ENCODE peak calls at places on chromosomes 7 and 10, in six cellular contexts. One of them, this sample, is unnamed.

GRCh38 chr10:6173203-6173602 is 29.5 kb upstream of the PFKFB3 start:
- DNase-seq in endodermal cell: peak
- DNase-seq in mammary epithelial cell: no peak
- DNase-seq in OCI-LY7: peak
- DNase-seq in coronary artery: no peak
- DNase-seq in foreskin fibroblast: no peak
- DNase-seq in this sample: no peak

GRCh38 chr10:6239213-6239991 is 36.7 kb downstream of the PFKFB3 start:
- DNase-seq in endodermal cell: peak
- DNase-seq in mammary epithelial cell: peak
- DNase-seq in OCI-LY7: peak
- DNase-seq in coronary artery: no peak
- DNase-seq in foreskin fibroblast: peak
- DNase-seq in this sample: peak

GRCh38 chr10:102643346-102644065 is 773 bp upstream of the TRIM8 start:
- DNase-seq in endodermal cell: peak
- DNase-seq in mammary epithelial cell: peak
- DNase-seq in OCI-LY7: peak
- DNase-seq in coronary artery: no peak
- DNase-seq in foreskin fibroblast: peak
- DNase-seq in this sample: no peak

GRCh38 chr10:29011511-29011910 is 277.4 kb upstream of the LYZL1 start:
- DNase-seq in endodermal cell: no peak
- DNase-seq in mammary epithelial cell: no peak
- DNase-seq in OCI-LY7: no peak
- DNase-seq in coronary artery: no peak
- DNase-seq in foreskin fibroblast: no peak
- DNase-seq in this sample: no peak

GRCh38 chr10:133260895-133261725 is 15.6 kb downstream of the ADAM8 start:
- DNase-seq in endodermal cell: peak
- DNase-seq in mammary epithelial cell: no peak
- DNase-seq in OCI-LY7: peak
- DNase-seq in coronary artery: peak
- DNase-seq in foreskin fibroblast: peak
- DNase-seq in this sample: no peak

GRCh38 chr7:76409537-76409936 is at the start of gene SSC4D:
- DNase-seq in endodermal cell: peak
- DNase-seq in mammary epithelial cell: no peak
- DNase-seq in OCI-LY7: no peak
- DNase-seq in coronary artery: no peak
- DNase-seq in foreskin fibroblast: no peak
- DNase-seq in this sample: no peak

GRCh38 chr10:79084012-79084971 is 15.5 kb downstream of the ZMIZ1 start:
- DNase-seq in endodermal cell: no peak
- DNase-seq in mammary epithelial cell: peak
- DNase-seq in OCI-LY7: peak
- DNase-seq in coronary artery: peak
- DNase-seq in foreskin fibroblast: peak
- DNase-seq in this sample: no peak

GRCh38 chr10:16828114-16828568 is 10.9 kb upstream of the RSU1 start:
- DNase-seq in endodermal cell: peak
- DNase-seq in mammary epithelial cell: peak
- DNase-seq in OCI-LY7: peak
- DNase-seq in coronary artery: peak
- DNase-seq in foreskin fibroblast: peak
- DNase-seq in this sample: peak

GRCh38 chr7:74598558-74598957 is 59.0 kb upstream of the GTF2I start:
- DNase-seq in endodermal cell: no peak
- DNase-seq in mammary epithelial cell: peak
- DNase-seq in OCI-LY7: no peak
- DNase-seq in coronary artery: no peak
- DNase-seq in foreskin fibroblast: peak
- DNase-seq in this sample: peak

GRCh38 chr7:112994666-112995065 is 92.0 kb downstream of the GPR85 start:
- DNase-seq in endodermal cell: no peak
- DNase-seq in mammary epithelial cell: peak
- DNase-seq in OCI-LY7: no peak
- DNase-seq in coronary artery: no peak
- DNase-seq in foreskin fibroblast: peak
- DNase-seq in this sample: no peak

GRCh38 chr7:112162161-112163020 is 43.8 kb downstream of the DOCK4 start:
- DNase-seq in endodermal cell: peak
- DNase-seq in mammary epithelial cell: no peak
- DNase-seq in OCI-LY7: no peak
- DNase-seq in coronary artery: no peak
- DNase-seq in foreskin fibroblast: peak
- DNase-seq in this sample: no peak

GRCh38 chr7:112383671-112384417 is 66.4 kb upstream of the IFRD1 start:
- DNase-seq in endodermal cell: no peak
- DNase-seq in mammary epithelial cell: no peak
- DNase-seq in OCI-LY7: peak
- DNase-seq in coronary artery: no peak
- DNase-seq in foreskin fibroblast: peak
- DNase-seq in this sample: no peak

GRCh38 chr7:32062150-32062549 is 8.1 kb downstream of the PDE1C start:
- DNase-seq in endodermal cell: peak
- DNase-seq in mammary epithelial cell: peak
- DNase-seq in OCI-LY7: peak
- DNase-seq in coronary artery: no peak
- DNase-seq in foreskin fibroblast: peak
- DNase-seq in this sample: no peak

GRCh38 chr10:11573497-11573896 is 38.0 kb downstream of the USP6NL start:
- DNase-seq in endodermal cell: no peak
- DNase-seq in mammary epithelial cell: no peak
- DNase-seq in OCI-LY7: peak
- DNase-seq in coronary artery: no peak
- DNase-seq in foreskin fibroblast: peak
- DNase-seq in this sample: no peak

GRCh38 chr10:35440016-35440415 is 103.7 kb downstream of the CCNY start:
- DNase-seq in endodermal cell: no peak
- DNase-seq in mammary epithelial cell: no peak
- DNase-seq in OCI-LY7: no peak
- DNase-seq in coronary artery: no peak
- DNase-seq in foreskin fibroblast: no peak
- DNase-seq in this sample: no peak

GRCh38 chr10:86733260-86733671 is 23.2 kb upstream of the BMPR1A start:
- DNase-seq in endodermal cell: no peak
- DNase-seq in mammary epithelial cell: no peak
- DNase-seq in OCI-LY7: no peak
- DNase-seq in coronary artery: no peak
- DNase-seq in foreskin fibroblast: peak
- DNase-seq in this sample: no peak

GRCh38 chr7:123397746-123398145 is 136.6 kb downstream of the IQUB start:
- DNase-seq in endodermal cell: no peak
- DNase-seq in mammary epithelial cell: no peak
- DNase-seq in OCI-LY7: no peak
- DNase-seq in coronary artery: no peak
- DNase-seq in foreskin fibroblast: no peak
- DNase-seq in this sample: no peak

GRCh38 chr7:5345171-5345570 is 62.4 kb downstream of the SLC29A4 start:
- DNase-seq in endodermal cell: peak
- DNase-seq in mammary epithelial cell: no peak
- DNase-seq in OCI-LY7: no peak
- DNase-seq in coronary artery: no peak
- DNase-seq in foreskin fibroblast: no peak
- DNase-seq in this sample: no peak

GRCh38 chr7:50497068-50497642 is 47.0 kb upstream of the FIGNL1 start:
- DNase-seq in endodermal cell: no peak
- DNase-seq in mammary epithelial cell: peak
- DNase-seq in OCI-LY7: no peak
- DNase-seq in coronary artery: peak
- DNase-seq in foreskin fibroblast: peak
- DNase-seq in this sample: no peak

GRCh38 chr7:18535811-18536413 is 40.4 kb downstream of the HDAC9 start:
- DNase-seq in endodermal cell: no peak
- DNase-seq in mammary epithelial cell: no peak
- DNase-seq in OCI-LY7: peak
- DNase-seq in coronary artery: no peak
- DNase-seq in foreskin fibroblast: no peak
- DNase-seq in this sample: no peak

GRCh38 chr7:70299447-70299807 is 701.2 kb downstream of the AUTS2 start:
- DNase-seq in endodermal cell: no peak
- DNase-seq in mammary epithelial cell: no peak
- DNase-seq in OCI-LY7: no peak
- DNase-seq in coronary artery: no peak
- DNase-seq in foreskin fibroblast: no peak
- DNase-seq in this sample: no peak

GRCh38 chr7:33250421-33250827 is 121.1 kb downstream of the BBS9 start:
- DNase-seq in endodermal cell: no peak
- DNase-seq in mammary epithelial cell: no peak
- DNase-seq in OCI-LY7: no peak
- DNase-seq in coronary artery: no peak
- DNase-seq in foreskin fibroblast: peak
- DNase-seq in this sample: no peak

GRCh38 chr10:77406764-77407430 is 230.7 kb downstream of the KCNMA1 start:
- DNase-seq in endodermal cell: no peak
- DNase-seq in mammary epithelial cell: no peak
- DNase-seq in OCI-LY7: no peak
- DNase-seq in coronary artery: no peak
- DNase-seq in foreskin fibroblast: no peak
- DNase-seq in this sample: no peak

GRCh38 chr10:91163709-91164474 is 56.6 kb upstream of the PCGF5 start:
- DNase-seq in endodermal cell: peak
- DNase-seq in mammary epithelial cell: peak
- DNase-seq in OCI-LY7: no peak
- DNase-seq in coronary artery: peak
- DNase-seq in foreskin fibroblast: peak
- DNase-seq in this sample: no peak

GRCh38 chr10:91170418-91170817 is 50.0 kb upstream of the PCGF5 start:
- DNase-seq in endodermal cell: no peak
- DNase-seq in mammary epithelial cell: no peak
- DNase-seq in OCI-LY7: no peak
- DNase-seq in coronary artery: no peak
- DNase-seq in foreskin fibroblast: no peak
- DNase-seq in this sample: no peak

GRCh38 chr10:91171485-91171884 is 49.0 kb upstream of the PCGF5 start:
- DNase-seq in endodermal cell: no peak
- DNase-seq in mammary epithelial cell: no peak
- DNase-seq in OCI-LY7: no peak
- DNase-seq in coronary artery: no peak
- DNase-seq in foreskin fibroblast: no peak
- DNase-seq in this sample: no peak

GRCh38 chr10:91164520-91165065 is 55.9 kb upstream of the PCGF5 start:
- DNase-seq in endodermal cell: no peak
- DNase-seq in mammary epithelial cell: no peak
- DNase-seq in OCI-LY7: no peak
- DNase-seq in coronary artery: no peak
- DNase-seq in foreskin fibroblast: peak
- DNase-seq in this sample: no peak

GRCh38 chr10:91167406-91167805 is 53.1 kb upstream of the PCGF5 start:
- DNase-seq in endodermal cell: no peak
- DNase-seq in mammary epithelial cell: no peak
- DNase-seq in OCI-LY7: no peak
- DNase-seq in coronary artery: no peak
- DNase-seq in foreskin fibroblast: no peak
- DNase-seq in this sample: no peak
- TF ChIP-seq CTCF in endodermal cell: no peak
- TF ChIP-seq CTCF in mammary epithelial cell: no peak
- TF ChIP-seq CTCF in OCI-LY7: no peak
- TF ChIP-seq CTCF in coronary artery: no peak
- TF ChIP-seq CTCF in foreskin fibroblast: no peak
- TF ChIP-seq CTCF in this sample: no peak

GRCh38 chr10:18252086-18252485 is 111.9 kb downstream of the CACNB2 start:
- DNase-seq in endodermal cell: peak
- DNase-seq in mammary epithelial cell: no peak
- DNase-seq in OCI-LY7: no peak
- DNase-seq in coronary artery: no peak
- DNase-seq in foreskin fibroblast: no peak
- DNase-seq in this sample: no peak

DNA sequence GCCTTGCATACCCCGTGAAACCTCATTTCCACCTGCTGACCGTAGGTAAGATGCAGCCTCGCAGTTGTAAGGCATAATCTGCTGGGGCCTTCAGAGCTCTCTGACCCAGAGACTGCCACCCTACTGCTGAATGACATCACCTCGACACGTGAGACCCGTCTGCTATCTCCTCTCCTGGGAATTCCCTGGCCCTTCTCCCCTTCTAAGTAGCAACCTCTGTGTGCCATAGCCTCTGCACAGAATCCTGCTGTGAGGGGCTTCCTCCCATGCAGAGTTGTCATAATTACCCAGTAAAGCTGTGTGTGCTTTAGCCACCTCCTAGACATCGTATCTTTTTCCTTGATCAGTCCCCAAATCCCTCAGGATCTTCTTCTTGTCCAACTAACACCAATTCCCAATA is 106.7 kb downstream of the CACNB2 start:
- DNase-seq in endodermal cell: peak
- DNase-seq in mammary epithelial cell: no peak
- DNase-seq in OCI-LY7: no peak
- DNase-seq in coronary artery: no peak
- DNase-seq in foreskin fibroblast: no peak
- DNase-seq in this sample: no peak
- H3K4me3 ChIP-seq in endodermal cell: no peak
- H3K4me3 ChIP-seq in mammary epithelial cell: no peak
- H3K4me3 ChIP-seq in OCI-LY7: no peak
- H3K4me3 ChIP-seq in coronary artery: no peak
- H3K4me3 ChIP-seq in foreskin fibroblast: no peak
- H3K4me3 ChIP-seq in this sample: no peak

DNA sequence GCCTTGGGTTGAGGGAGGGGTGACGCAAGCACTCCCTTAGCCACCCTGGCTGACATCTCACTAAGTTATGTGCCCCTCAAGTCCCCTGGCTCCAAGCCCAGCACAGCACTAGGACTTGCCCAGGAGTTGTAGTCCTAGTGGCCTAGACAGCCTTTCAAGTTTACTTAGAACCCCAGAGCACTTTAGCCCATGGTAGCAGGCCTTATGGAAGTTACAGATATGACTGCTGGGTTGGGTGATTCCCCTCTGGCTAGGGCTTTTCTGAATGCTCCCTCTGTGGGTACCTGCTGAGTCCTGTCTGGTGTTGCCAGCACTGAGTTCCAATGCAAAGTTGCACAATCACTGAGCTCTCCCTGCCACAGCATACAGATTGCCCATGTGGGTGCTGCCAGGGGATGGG is 83.2 kb downstream of the AHCYL2 start:
- DNase-seq in endodermal cell: no peak
- DNase-seq in mammary epithelial cell: peak
- DNase-seq in OCI-LY7: no peak
- DNase-seq in coronary artery: no peak
- DNase-seq in foreskin fibroblast: peak
- DNase-seq in this sample: no peak
- TF ChIP-seq CTCF in endodermal cell: no peak
- TF ChIP-seq CTCF in mammary epithelial cell: no peak
- TF ChIP-seq CTCF in OCI-LY7: no peak
- TF ChIP-seq CTCF in coronary artery: no peak
- TF ChIP-seq CTCF in foreskin fibroblast: no peak
- TF ChIP-seq CTCF in this sample: no peak

DNA sequence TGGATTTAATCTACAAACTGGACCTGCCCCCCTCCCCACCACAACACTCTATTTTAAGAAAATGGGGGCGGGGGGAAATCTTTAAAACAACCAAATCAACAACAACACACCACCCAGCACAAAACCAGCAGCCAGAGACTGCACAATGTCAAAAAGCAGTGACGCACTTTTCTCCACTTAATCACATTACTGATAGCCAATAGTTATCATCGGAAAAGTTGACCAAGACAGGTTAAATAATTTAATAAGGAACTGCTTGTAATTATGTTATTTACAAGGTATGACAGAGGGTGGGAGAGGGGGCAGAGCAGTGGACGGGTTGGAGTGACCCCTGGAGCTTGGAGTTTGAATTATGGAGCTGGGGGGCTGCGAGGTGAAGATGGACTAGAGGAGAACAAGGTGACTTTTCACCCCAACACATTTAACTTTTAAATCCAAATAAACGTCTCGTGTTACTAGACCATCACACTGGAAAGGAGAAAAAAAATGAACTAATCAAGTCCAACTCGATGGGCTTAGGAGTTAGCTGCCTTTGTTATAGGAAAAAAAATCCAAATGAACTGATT is 2.7 kb downstream of the EBF3 start:
- DNase-seq in endodermal cell: peak
- DNase-seq in mammary epithelial cell: no peak
- DNase-seq in OCI-LY7: no peak
- DNase-seq in coronary artery: no peak
- DNase-seq in foreskin fibroblast: no peak
- DNase-seq in this sample: no peak
- H3K4me3 ChIP-seq in endodermal cell: no peak
- H3K4me3 ChIP-seq in mammary epithelial cell: no peak
- H3K4me3 ChIP-seq in OCI-LY7: no peak
- H3K4me3 ChIP-seq in coronary artery: peak
- H3K4me3 ChIP-seq in foreskin fibroblast: no peak
- H3K4me3 ChIP-seq in this sample: no peak

This sample was measured in HFF-Myc.